ENCODE peak calls at places on chromosomes 1 and 21, in four cellular contexts. F, O, R and N are unnamed samples.

GRCh38 chr1:15343729-15344128 is 66.0 kb upstream of the EFHD2 start:
- DNase-seq in F (no peak), O (no peak), R (no peak), N (no peak)

GRCh38 chr1:202439308-202439707 is 90.8 kb downstream of the PPP1R12B start:
- DNase-seq in F (no peak), O (no peak), R (no peak), N (no peak)

GRCh38 chr1:33928256-33928655 is 64.4 kb downstream of the HMGB4 start:
- DNase-seq in F (peak; percentile 51), O (no peak), R (no peak), N (no peak)

GRCh38 chr1:44835738-44836675 is 7.0 kb downstream of the PTCH2 start:
- DNase-seq in F (peak; percentile 86), O (peak; percentile 95), R (peak; percentile 76), N (peak; percentile 42)

GRCh38 chr1:155084722-155085503 is 6.3 kb downstream of the EFNA3 start:
- DNase-seq in F (peak; percentile 88), O (peak; percentile 87), R (peak; percentile 83), N (peak; percentile 83)

GRCh38 chr1:75708910-75709309 is 15.6 kb upstream of the ACADM start:
- DNase-seq in F (no peak), O (no peak), R (no peak), N (no peak)

GRCh38 chr1:78627321-78627720 is 7.1 kb downstream of the IFI44L start:
- DNase-seq in F (peak; percentile 50), O (no peak), R (no peak), N (no peak)

GRCh38 chr1:150562384-150563339 is 13.5 kb downstream of the ADAMTSL4 start:
- DNase-seq in F (no peak), O (no peak), R (no peak), N (no peak)

GRCh38 chr1:245917403-245917802 is 589.7 kb downstream of the SMYD3 start:
- DNase-seq in F (no peak), O (no peak), R (no peak), N (no peak)

GRCh38 chr1:111444031-111444430 is 5.0 kb downstream of the WDR77 start:
- DNase-seq in F (no peak), O (no peak), R (no peak), N (no peak)

GRCh38 chr21:43916691-43917514 is 51.9 kb downstream of the AGPAT3 start:
- DNase-seq in F (no peak), O (no peak), R (peak; percentile 52), N (no peak)

GRCh38 chr1:226607821-226608220 is 59.3 kb downstream of the STUM start:
- DNase-seq in F (no peak), O (no peak), R (no peak), N (no peak)

GRCh38 chr1:156795787-156796186 is 20.9 kb downstream of the SH2D2A start:
- DNase-seq in F (no peak), O (no peak), R (no peak), N (no peak)

GRCh38 chr1:151455231-151455630 is 4.1 kb downstream of the POGZ start:
- DNase-seq in F (no peak), O (no peak), R (no peak), N (no peak)

GRCh38 chr1:160082487-160082886 is 1.1 kb downstream of the KCNJ9 start:
- DNase-seq in F (no peak), O (no peak), R (no peak), N (no peak)

GRCh38 chr1:6497215-6497866 is 5.9 kb upstream of the PLEKHG5 start:
- DNase-seq in F (no peak), O (no peak), R (no peak), N (no peak)

GRCh38 chr1:3473381-3473844 is 18.9 kb downstream of the ARHGEF16 start:
- DNase-seq in F (peak; percentile 90), O (no peak), R (no peak), N (peak; percentile 43)

GRCh38 chr1:12112711-12113161 is 49.6 kb downstream of the TNFRSF8 start:
- DNase-seq in F (no peak), O (no peak), R (no peak), N (no peak)

GRCh38 chr1:235843458-235843857 is 23.2 kb downstream of the LYST start:
- DNase-seq in F (peak; percentile 61), O (no peak), R (no peak), N (no peak)

GRCh38 chr1:15919316-15919715 is 56.6 kb downstream of the ZBTB17 start:
- DNase-seq in F (peak; percentile 73), O (peak; percentile 27), R (peak; percentile 16), N (no peak)

GRCh38 chr1:118074101-118074500 is 110.9 kb downstream of the SPAG17 start:
- DNase-seq in F (peak; percentile 6), O (no peak), R (no peak), N (no peak)

GRCh38 chr1:23478896-23479790 is 4.8 kb downstream of the ASAP3 start:
- DNase-seq in F (peak; percentile 97), O (no peak), R (no peak), N (no peak)

GRCh38 chr1:203082571-203083462 is 3.0 kb downstream of the MYOG start:
- DNase-seq in F (no peak), O (no peak), R (no peak), N (no peak)

GRCh38 chr1:226731257-226731893 is 7.7 kb downstream of the ITPKB start:
- DNase-seq in F (no peak), O (no peak), R (no peak), N (no peak)

GRCh38 chr21:35976481-35976880 is 83.8 kb downstream of the SETD4 start:
- DNase-seq in F (no peak), O (no peak), R (no peak), N (no peak)

GRCh38 chr1:24266398-24266941 is 52.7 kb upstream of the GRHL3 start:
- DNase-seq in F (peak; percentile 91), O (no peak), R (no peak), N (peak; percentile 68)